ENCODE peak calls at places on chromosomes 13 and 19, in four cellular contexts. N, G, F and P are unnamed samples.
A peak's percentile ranks its signal among the peaks of the same experiment; 100 is the strongest.

GRCh38 chr19:2663920-2664571 is 38.4 kb downstream of the GNG7 start:
- DNase-seq in N (no peak), G (peak; percentile 92), F (no peak), P (no peak)

GRCh38 chr19:13120817-13121216 is 2.8 kb downstream of the NACC1 start:
- DNase-seq in N (no peak), G (no peak), F (no peak), P (no peak)

GRCh38 chr13:100722517-100722916 is 47.9 kb upstream of the TMTC4 start:
- DNase-seq in N (no peak), G (no peak), F (no peak), P (no peak)

GRCh38 chr19:4976412-4977298 is 7.7 kb downstream of the KDM4B start:
- DNase-seq in N (peak; percentile 90), G (no peak), F (no peak), P (no peak)

GRCh38 chr13:31012285-31013024 is 80.0 kb downstream of the TEX26 start:
- DNase-seq in N (no peak), G (no peak), F (no peak), P (no peak)

GRCh38 chr13:24623141-24623665 is 57.0 kb upstream of the ATP12A start:
- DNase-seq in N (no peak), G (no peak), F (no peak), P (no peak)

GRCh38 chr13:26509491-26509890 is 48.0 kb upstream of the WASF3 start:
- DNase-seq in N (no peak), G (no peak), F (no peak), P (no peak)

GRCh38 chr19:55166530-55167268 is at the start of gene DNAAF3:
- DNase-seq in N (peak; percentile 97), G (peak; percentile 87), F (peak; percentile 77), P (peak; percentile 56)

GRCh38 chr19:11278670-11279069 is 16.3 kb upstream of the DOCK6 start:
- DNase-seq in N (no peak), G (no peak), F (no peak), P (no peak)

GRCh38 chr19:50269653-50270052 is 59.5 kb downstream of the KCNC3 start:
- DNase-seq in N (no peak), G (no peak), F (no peak), P (no peak)

GRCh38 chr19:14632286-14632685 is 42.4 kb downstream of the ADGRE3 start:
- DNase-seq in N (peak; percentile 9), G (no peak), F (peak; percentile 18), P (no peak)

GRCh38 chr13:76522083-76522755 is 364.0 kb downstream of the KCTD12 start:
- DNase-seq in N (peak; percentile 86), G (no peak), F (no peak), P (no peak)

GRCh38 chr13:51638497-51638871 is 54.2 kb downstream of the WDFY2 start:
- DNase-seq in N (no peak), G (no peak), F (no peak), P (no peak)

GRCh38 chr19:55372316-55373081 is 2.2 kb upstream of the IL11 start:
- DNase-seq in N (no peak), G (no peak), F (no peak), P (no peak)

GRCh38 chr19:33621811-33622504 is at the start of gene CHST8:
- DNase-seq in N (no peak), G (peak; percentile 6), F (no peak), P (no peak)

GRCh38 chr19:5343848-5344247 is 3.2 kb upstream of the PTPRS start:
- DNase-seq in N (peak; percentile 66), G (no peak), F (no peak), P (no peak)

GRCh38 chr13:101473458-101473857 is 21.0 kb downstream of the ITGBL1 start:
- DNase-seq in N (no peak), G (peak; percentile 0), F (no peak), P (no peak)

GRCh38 chr19:2391118-2391725 is 31.2 kb downstream of the TMPRSS9 start:
- DNase-seq in N (peak; percentile 65), G (no peak), F (peak; percentile 41), P (no peak)

GRCh38 chr19:17346109-17346671 is 8.8 kb downstream of the GTPBP3 start:
- DNase-seq in N (no peak), G (no peak), F (peak; percentile 82), P (peak; percentile 57)

GRCh38 chr13:101626925-101627555 is 174.6 kb downstream of the ITGBL1 start:
- DNase-seq in N (no peak), G (no peak), F (peak; percentile 22), P (no peak)

GRCh38 chr13:28636677-28637317 is 22.1 kb upstream of the POMP start:
- DNase-seq in N (peak; percentile 57), G (no peak), F (peak; percentile 53), P (peak; percentile 19)

GRCh38 chr13:54972838-54973237 is 1944.2 kb downstream of the OLFM4 start:
- DNase-seq in N (no peak), G (no peak), F (no peak), P (no peak)

GRCh38 chr19:11205939-11206570 is 8.7 kb upstream of the KANK2 start:
- DNase-seq in N (no peak), G (no peak), F (no peak), P (no peak)

GRCh38 chr19:47697863-47698609 is 15.2 kb upstream of the EHD2 start:
- DNase-seq in N (peak; percentile 52), G (peak; percentile 87), F (peak; percentile 69), P (peak; percentile 24)

GRCh38 chr19:10189631-10190425 is 4.9 kb downstream of the DNMT1 start:
- DNase-seq in N (no peak), G (no peak), F (peak; percentile 52), P (no peak)

GRCh38 chr13:37192986-37193385 is 87.5 kb upstream of the CSNK1A1L start:
- DNase-seq in N (no peak), G (no peak), F (no peak), P (no peak)

GRCh38 chr13:107866007-107866665 is 349.2 kb downstream of the LIG4 start:
- DNase-seq in N (no peak), G (peak; percentile 16), F (no peak), P (no peak)

GRCh38 chr13:34347784-34348573 is 530.0 kb downstream of the RFC3 start:
- DNase-seq in N (no peak), G (no peak), F (no peak), P (no peak)